ENCODE peak calls at places on chromosome 10, in seven cellular contexts. V is Right ventricle myocardium inferior; W is M059J; T is neural crest cell; M is right cardiac atrium; A is lower leg skin; G is activated T-helper 1 cell treated with anti-CD3 and anti-CD28 coated beads, Interleukin-2, amount 50 U/mL, for 16 hours. Q is an unnamed sample.

GRCh38 chr10:95289003-95289920 is 1.5 kb downstream of the PDLIM1 start:
- DNase-seq in T (no peak), W (peak), V (no peak), M (no peak), G (no peak), A (peak), Q (no peak)

GRCh38 chr10:119165171-119166110 is at the start of gene SFXN4:
- DNase-seq in M (peak), W (peak), A (peak), G (peak), V (peak), T (peak), Q (peak)

GRCh38 chr10:22010973-22011408 is 7.5 kb upstream of the DNAJC1 start:
- DNase-seq in W (no peak), A (no peak), G (no peak), T (no peak), V (no peak), M (no peak), Q (no peak)

GRCh38 chr10:72009430-72010081 is 45.4 kb downstream of the CHST3 start:
- DNase-seq in G (no peak), T (no peak), V (peak), A (peak), M (peak), W (peak), Q (peak)

GRCh38 chr10:63331586-63331985 is 134.2 kb downstream of the JMJD1C start:
- DNase-seq in T (no peak), M (no peak), G (no peak), A (no peak), W (no peak), V (no peak), Q (no peak)

GRCh38 chr10:61465807-61466425 is 12.7 kb upstream of the TMEM26 start:
- DNase-seq in T (no peak), W (peak), G (no peak), A (no peak), M (no peak), V (no peak), Q (no peak)

GRCh38 chr10:126702181-126702580 is 31.7 kb upstream of the C10orf90 start:
- DNase-seq in G (no peak), W (peak), A (no peak), V (no peak), T (no peak), M (no peak), Q (no peak)

GRCh38 chr10:28503114-28503513 is 29.8 kb upstream of the WAC start:
- DNase-seq in V (no peak), A (no peak), G (no peak), T (no peak), W (no peak), M (no peak), Q (no peak)

GRCh38 chr10:89164080-89164479 is 43.0 kb downstream of the CH25H start:
- DNase-seq in A (no peak), W (no peak), G (no peak), T (no peak), M (no peak), V (no peak), Q (no peak)

GRCh38 chr10:130251766-130252165 is 115.6 kb downstream of the GLRX3 start:
- DNase-seq in V (no peak), A (no peak), M (no peak), G (no peak), W (no peak), T (no peak), Q (no peak)

GRCh38 chr10:71752391-71753090 is 20.8 kb downstream of the VSIR start:
- DNase-seq in G (no peak), T (no peak), M (no peak), W (no peak), V (peak), A (no peak), Q (no peak)

GRCh38 chr10:14658331-14659122 is 116.2 kb downstream of the FAM107B start:
- DNase-seq in T (no peak), W (peak), A (no peak), G (no peak), V (no peak), M (no peak), Q (no peak)

GRCh38 chr10:61779950-61780659 is 117.4 kb downstream of the CABCOCO1 start:
- DNase-seq in W (peak), A (no peak), T (no peak), G (no peak), M (peak), V (no peak), Q (no peak)

GRCh38 chr10:114045071-114045737 is 1.5 kb downstream of the ADRB1 start:
- DNase-seq in V (peak), G (no peak), M (peak), A (peak), T (no peak), W (peak), Q (peak)

GRCh38 chr10:124523301-124523871 is 61.8 kb downstream of the LHPP start:
- DNase-seq in V (no peak), M (peak), A (no peak), G (no peak), W (no peak), T (no peak), Q (no peak)

GRCh38 chr10:1193561-1193960 is 137.4 kb downstream of the WDR37 start:
- DNase-seq in M (no peak), W (no peak), G (no peak), T (no peak), V (no peak), A (no peak), Q (no peak)

GRCh38 chr10:32911285-32912016 is 46.6 kb downstream of the ITGB1 start:
- DNase-seq in V (no peak), G (no peak), T (no peak), W (no peak), A (no peak), M (no peak), Q (no peak)

GRCh38 chr10:26516540-26517101 is 78.5 kb downstream of the APBB1IP start:
- DNase-seq in T (no peak), M (no peak), A (no peak), W (peak), V (no peak), G (no peak), Q (no peak)

GRCh38 chr10:97032624-97033023 is 153.1 kb downstream of the SLIT1 start:
- DNase-seq in A (no peak), T (no peak), W (no peak), V (no peak), M (no peak), G (no peak), Q (no peak)

GRCh38 chr10:133070402-133070801 is 17.3 kb upstream of the ADGRA1 start:
- DNase-seq in W (no peak), G (no peak), A (no peak), T (no peak), M (no peak), V (no peak), Q (no peak)

GRCh38 chr10:100566561-100566960 is 30.8 kb downstream of the HIF1AN start:
- DNase-seq in M (no peak), V (no peak), T (no peak), G (no peak), W (no peak), A (peak), Q (peak)

GRCh38 chr10:117339569-117339968 is 35.7 kb downstream of the PDZD8 start:
- DNase-seq in A (no peak), G (no peak), V (no peak), T (no peak), M (no peak), W (no peak), Q (no peak)

GRCh38 chr10:71706216-71707121 is 13.1 kb downstream of the C10orf105 start:
- DNase-seq in G (no peak), T (no peak), V (no peak), A (no peak), M (no peak), W (peak), Q (no peak)

GRCh38 chr10:132939957-132940790 is 2.2 kb downstream of the CFAP46 start:
- DNase-seq in A (no peak), G (no peak), W (peak), T (peak), M (no peak), V (peak), Q (peak)

GRCh38 chr10:12214763-12215218 is 18.8 kb downstream of the CDC123 start:
- DNase-seq in G (no peak), V (no peak), A (no peak), M (no peak), T (peak), W (peak), Q (no peak)

GRCh38 chr10:82934429-82934828 is 1059.4 kb downstream of the NRG3 start:
- DNase-seq in W (no peak), G (no peak), V (no peak), A (no peak), T (no peak), M (no peak), Q (no peak)

GRCh38 chr10:124164252-124164651 is 70.9 kb upstream of the CHST15 start:
- DNase-seq in V (no peak), M (no peak), T (no peak), G (no peak), W (no peak), A (peak), Q (no peak)

GRCh38 chr10:124653811-124654651 is 90.1 kb downstream of the FAM53B start:
- DNase-seq in A (no peak), M (no peak), W (no peak), V (peak), T (no peak), G (no peak), Q (no peak)

GRCh38 chr10:10911471-10911921 is 106.2 kb upstream of the CELF2 start:
- DNase-seq in W (peak), T (peak), A (peak), V (peak), G (no peak), M (peak), Q (peak)

Q was measured in ecto neural progenitor cell.